ENCODE peak calls at places on chromosomes 16 and 17, in six cellular contexts. One of them, this sample, is unnamed.

GRCh38 chr16:68383858-68384257 is 64.5 kb downstream of the SMPD3 start:
- DNase-seq in AG04450: no peak
- DNase-seq in activated CD4-positive, CD25-positive, alpha-beta regulatory T cell treated with anti-CD3 and anti-CD28 coated beads, Interleukin-2, amount 50 U/mL, for 16 hours: no peak
- DNase-seq in naive B cell: no peak
- DNase-seq in lung: no peak
- DNase-seq in central memory CD4-positive, alpha-beta T cell: no peak
- DNase-seq in this sample: no peak

GRCh38 chr17:43667506-43668438 is 6.0 kb upstream of the MEOX1 start:
- DNase-seq in AG04450: no peak
- DNase-seq in activated CD4-positive, CD25-positive, alpha-beta regulatory T cell treated with anti-CD3 and anti-CD28 coated beads, Interleukin-2, amount 50 U/mL, for 16 hours: no peak
- DNase-seq in naive B cell: no peak
- DNase-seq in lung: no peak
- DNase-seq in central memory CD4-positive, alpha-beta T cell: no peak
- DNase-seq in this sample: no peak

GRCh38 chr17:281365-281999 is 71.1 kb downstream of the RPH3AL start:
- DNase-seq in AG04450: no peak
- DNase-seq in activated CD4-positive, CD25-positive, alpha-beta regulatory T cell treated with anti-CD3 and anti-CD28 coated beads, Interleukin-2, amount 50 U/mL, for 16 hours: no peak
- DNase-seq in naive B cell: no peak
- DNase-seq in lung: no peak
- DNase-seq in central memory CD4-positive, alpha-beta T cell: no peak
- DNase-seq in this sample: no peak

GRCh38 chr17:40910441-40910841 is 25.4 kb upstream of the KRT20 start:
- DNase-seq in AG04450: no peak
- DNase-seq in activated CD4-positive, CD25-positive, alpha-beta regulatory T cell treated with anti-CD3 and anti-CD28 coated beads, Interleukin-2, amount 50 U/mL, for 16 hours: no peak
- DNase-seq in naive B cell: no peak
- DNase-seq in lung: no peak
- DNase-seq in central memory CD4-positive, alpha-beta T cell: no peak
- DNase-seq in this sample: no peak

GRCh38 chr17:57954421-57955182 is 610 bp downstream of the CUEDC1 start:
- DNase-seq in AG04450: no peak
- DNase-seq in activated CD4-positive, CD25-positive, alpha-beta regulatory T cell treated with anti-CD3 and anti-CD28 coated beads, Interleukin-2, amount 50 U/mL, for 16 hours: no peak
- DNase-seq in naive B cell: no peak
- DNase-seq in lung: peak; percentile 45
- DNase-seq in central memory CD4-positive, alpha-beta T cell: no peak
- DNase-seq in this sample: peak; percentile 93

GRCh38 chr16:85935957-85936760 is 37.2 kb downstream of the IRF8 start:
- DNase-seq in AG04450: no peak
- DNase-seq in activated CD4-positive, CD25-positive, alpha-beta regulatory T cell treated with anti-CD3 and anti-CD28 coated beads, Interleukin-2, amount 50 U/mL, for 16 hours: peak; percentile 38
- DNase-seq in naive B cell: peak; percentile 90
- DNase-seq in lung: no peak
- DNase-seq in central memory CD4-positive, alpha-beta T cell: peak; percentile 69
- DNase-seq in this sample: no peak

GRCh38 chr16:67471758-67472384 is 9.1 kb downstream of the ATP6V0D1 start:
- DNase-seq in AG04450: no peak
- DNase-seq in activated CD4-positive, CD25-positive, alpha-beta regulatory T cell treated with anti-CD3 and anti-CD28 coated beads, Interleukin-2, amount 50 U/mL, for 16 hours: no peak
- DNase-seq in naive B cell: no peak
- DNase-seq in lung: no peak
- DNase-seq in central memory CD4-positive, alpha-beta T cell: no peak
- DNase-seq in this sample: no peak

GRCh38 chr17:64096037-64096436 is 33.9 kb downstream of the ERN1 start:
- DNase-seq in AG04450: no peak
- DNase-seq in activated CD4-positive, CD25-positive, alpha-beta regulatory T cell treated with anti-CD3 and anti-CD28 coated beads, Interleukin-2, amount 50 U/mL, for 16 hours: no peak
- DNase-seq in naive B cell: no peak
- DNase-seq in lung: no peak
- DNase-seq in central memory CD4-positive, alpha-beta T cell: no peak
- DNase-seq in this sample: no peak

GRCh38 chr17:21302711-21303425 is 18.4 kb downstream of the MAP2K3 start:
- DNase-seq in AG04450: no peak
- DNase-seq in activated CD4-positive, CD25-positive, alpha-beta regulatory T cell treated with anti-CD3 and anti-CD28 coated beads, Interleukin-2, amount 50 U/mL, for 16 hours: no peak
- DNase-seq in naive B cell: no peak
- DNase-seq in lung: no peak
- DNase-seq in central memory CD4-positive, alpha-beta T cell: no peak
- DNase-seq in this sample: peak; percentile 53

GRCh38 chr16:768428-768827 is 7.9 kb downstream of the MSLN start:
- DNase-seq in AG04450: no peak
- DNase-seq in activated CD4-positive, CD25-positive, alpha-beta regulatory T cell treated with anti-CD3 and anti-CD28 coated beads, Interleukin-2, amount 50 U/mL, for 16 hours: no peak
- DNase-seq in naive B cell: no peak
- DNase-seq in lung: no peak
- DNase-seq in central memory CD4-positive, alpha-beta T cell: no peak
- DNase-seq in this sample: peak; percentile 34

GRCh38 chr17:18116078-18116477 is 7.5 kb downstream of the MYO15A start:
- DNase-seq in AG04450: no peak
- DNase-seq in activated CD4-positive, CD25-positive, alpha-beta regulatory T cell treated with anti-CD3 and anti-CD28 coated beads, Interleukin-2, amount 50 U/mL, for 16 hours: no peak
- DNase-seq in naive B cell: no peak
- DNase-seq in lung: no peak
- DNase-seq in central memory CD4-positive, alpha-beta T cell: no peak
- DNase-seq in this sample: no peak

GRCh38 chr17:47119746-47120520 is 69.2 kb downstream of the CDC27 start:
- DNase-seq in AG04450: peak; percentile 24
- DNase-seq in activated CD4-positive, CD25-positive, alpha-beta regulatory T cell treated with anti-CD3 and anti-CD28 coated beads, Interleukin-2, amount 50 U/mL, for 16 hours: no peak
- DNase-seq in naive B cell: no peak
- DNase-seq in lung: no peak
- DNase-seq in central memory CD4-positive, alpha-beta T cell: no peak
- DNase-seq in this sample: no peak

GRCh38 chr17:27471321-27472269 is 15.3 kb downstream of the KSR1 start:
- DNase-seq in AG04450: no peak
- DNase-seq in activated CD4-positive, CD25-positive, alpha-beta regulatory T cell treated with anti-CD3 and anti-CD28 coated beads, Interleukin-2, amount 50 U/mL, for 16 hours: peak; percentile 57
- DNase-seq in naive B cell: no peak
- DNase-seq in lung: no peak
- DNase-seq in central memory CD4-positive, alpha-beta T cell: peak; percentile 35
- DNase-seq in this sample: no peak

GRCh38 chr17:28745052-28745776 is 1.4 kb downstream of the TRAF4 start:
- DNase-seq in AG04450: no peak
- DNase-seq in activated CD4-positive, CD25-positive, alpha-beta regulatory T cell treated with anti-CD3 and anti-CD28 coated beads, Interleukin-2, amount 50 U/mL, for 16 hours: no peak
- DNase-seq in naive B cell: peak; percentile 33
- DNase-seq in lung: no peak
- DNase-seq in central memory CD4-positive, alpha-beta T cell: no peak
- DNase-seq in this sample: peak; percentile 75

GRCh38 chr17:63999680-64000531 is 1.8 kb downstream of the PRR29 start:
- DNase-seq in AG04450: no peak
- DNase-seq in activated CD4-positive, CD25-positive, alpha-beta regulatory T cell treated with anti-CD3 and anti-CD28 coated beads, Interleukin-2, amount 50 U/mL, for 16 hours: no peak
- DNase-seq in naive B cell: no peak
- DNase-seq in lung: no peak
- DNase-seq in central memory CD4-positive, alpha-beta T cell: no peak
- DNase-seq in this sample: no peak

GRCh38 chr16:27980919-27981670 is 82.4 kb downstream of the GSG1L start:
- DNase-seq in AG04450: no peak
- DNase-seq in activated CD4-positive, CD25-positive, alpha-beta regulatory T cell treated with anti-CD3 and anti-CD28 coated beads, Interleukin-2, amount 50 U/mL, for 16 hours: no peak
- DNase-seq in naive B cell: no peak
- DNase-seq in lung: no peak
- DNase-seq in central memory CD4-positive, alpha-beta T cell: no peak
- DNase-seq in this sample: peak; percentile 83

GRCh38 chr17:601462-602303 is 113.0 kb downstream of the VPS53 start:
- DNase-seq in AG04450: peak; percentile 59
- DNase-seq in activated CD4-positive, CD25-positive, alpha-beta regulatory T cell treated with anti-CD3 and anti-CD28 coated beads, Interleukin-2, amount 50 U/mL, for 16 hours: no peak
- DNase-seq in naive B cell: no peak
- DNase-seq in lung: no peak
- DNase-seq in central memory CD4-positive, alpha-beta T cell: no peak
- DNase-seq in this sample: peak; percentile 45

GRCh38 chr17:79965806-79966205 is 69.9 kb downstream of the TBC1D16 start:
- DNase-seq in AG04450: no peak
- DNase-seq in activated CD4-positive, CD25-positive, alpha-beta regulatory T cell treated with anti-CD3 and anti-CD28 coated beads, Interleukin-2, amount 50 U/mL, for 16 hours: no peak
- DNase-seq in naive B cell: no peak
- DNase-seq in lung: no peak
- DNase-seq in central memory CD4-positive, alpha-beta T cell: no peak
- DNase-seq in this sample: peak; percentile 45

GRCh38 chr16:89242795-89243200 is 25.3 kb downstream of the ZNF778 start:
- DNase-seq in AG04450: no peak
- DNase-seq in activated CD4-positive, CD25-positive, alpha-beta regulatory T cell treated with anti-CD3 and anti-CD28 coated beads, Interleukin-2, amount 50 U/mL, for 16 hours: no peak
- DNase-seq in naive B cell: no peak
- DNase-seq in lung: no peak
- DNase-seq in central memory CD4-positive, alpha-beta T cell: no peak
- DNase-seq in this sample: no peak

GRCh38 chr16:87367556-87367955 is 16.0 kb downstream of the FBXO31 start:
- DNase-seq in AG04450: no peak
- DNase-seq in activated CD4-positive, CD25-positive, alpha-beta regulatory T cell treated with anti-CD3 and anti-CD28 coated beads, Interleukin-2, amount 50 U/mL, for 16 hours: no peak
- DNase-seq in naive B cell: no peak
- DNase-seq in lung: no peak
- DNase-seq in central memory CD4-positive, alpha-beta T cell: no peak
- DNase-seq in this sample: no peak

GRCh38 chr16:54265558-54266213 is 20.9 kb downstream of the IRX3 start:
- DNase-seq in AG04450: no peak
- DNase-seq in activated CD4-positive, CD25-positive, alpha-beta regulatory T cell treated with anti-CD3 and anti-CD28 coated beads, Interleukin-2, amount 50 U/mL, for 16 hours: no peak
- DNase-seq in naive B cell: no peak
- DNase-seq in lung: no peak
- DNase-seq in central memory CD4-positive, alpha-beta T cell: no peak
- DNase-seq in this sample: no peak

GRCh38 chr16:49542391-49542891 is 168.8 kb downstream of the C16orf78 start:
- DNase-seq in AG04450: no peak
- DNase-seq in activated CD4-positive, CD25-positive, alpha-beta regulatory T cell treated with anti-CD3 and anti-CD28 coated beads, Interleukin-2, amount 50 U/mL, for 16 hours: no peak
- DNase-seq in naive B cell: no peak
- DNase-seq in lung: no peak
- DNase-seq in central memory CD4-positive, alpha-beta T cell: no peak
- DNase-seq in this sample: peak; percentile 27

GRCh38 chr16:27911486-27911885 is 152.0 kb downstream of the GSG1L start:
- DNase-seq in AG04450: no peak
- DNase-seq in activated CD4-positive, CD25-positive, alpha-beta regulatory T cell treated with anti-CD3 and anti-CD28 coated beads, Interleukin-2, amount 50 U/mL, for 16 hours: no peak
- DNase-seq in naive B cell: no peak
- DNase-seq in lung: no peak
- DNase-seq in central memory CD4-positive, alpha-beta T cell: no peak
- DNase-seq in this sample: no peak

GRCh38 chr16:19520861-19521331 is 1.0 kb downstream of the GDE1 start:
- DNase-seq in AG04450: no peak
- DNase-seq in activated CD4-positive, CD25-positive, alpha-beta regulatory T cell treated with anti-CD3 and anti-CD28 coated beads, Interleukin-2, amount 50 U/mL, for 16 hours: no peak
- DNase-seq in naive B cell: no peak
- DNase-seq in lung: no peak
- DNase-seq in central memory CD4-positive, alpha-beta T cell: no peak
- DNase-seq in this sample: no peak

GRCh38 chr17:28982191-28982793 is 23.5 kb downstream of the SEZ6 start:
- DNase-seq in AG04450: no peak
- DNase-seq in activated CD4-positive, CD25-positive, alpha-beta regulatory T cell treated with anti-CD3 and anti-CD28 coated beads, Interleukin-2, amount 50 U/mL, for 16 hours: peak; percentile 42
- DNase-seq in naive B cell: peak; percentile 76
- DNase-seq in lung: peak; percentile 39
- DNase-seq in central memory CD4-positive, alpha-beta T cell: peak; percentile 83
- DNase-seq in this sample: peak; percentile 43

GRCh38 chr16:86065711-86066110 is 166.7 kb downstream of the IRF8 start:
- DNase-seq in AG04450: no peak
- DNase-seq in activated CD4-positive, CD25-positive, alpha-beta regulatory T cell treated with anti-CD3 and anti-CD28 coated beads, Interleukin-2, amount 50 U/mL, for 16 hours: no peak
- DNase-seq in naive B cell: no peak
- DNase-seq in lung: no peak
- DNase-seq in central memory CD4-positive, alpha-beta T cell: no peak
- DNase-seq in this sample: no peak

This sample was measured in right cardiac atrium.